ENCODE peak calls at places on chromosomes 5 and 9, in four cellular contexts. One of them, this sample, is unnamed.

GRCh38 chr5:143896981-143897380 is 85.0 kb downstream of the HMHB1 start:
- DNase-seq in SHP77 treated with DMSO at 0.1 percent for 48 hours: no peak
- DNase-seq in T1000: no peak
- DNase-seq in cardiac fibroblast: peak; percentile 60
- DNase-seq in this sample: no peak

GRCh38 chr9:69104830-69105527 is 69.1 kb upstream of the TJP2 start:
- DNase-seq in SHP77 treated with DMSO at 0.1 percent for 48 hours: no peak
- DNase-seq in cardiac fibroblast: no peak
- DNase-seq in T1000: no peak
- DNase-seq in this sample: peak; percentile 75

GRCh38 chr5:135887447-135887864 is 8.2 kb downstream of the IL9 start:
- DNase-seq in T1000: peak; percentile 12
- DNase-seq in cardiac fibroblast: peak; percentile 79
- DNase-seq in SHP77 treated with DMSO at 0.1 percent for 48 hours: peak; percentile 55
- DNase-seq in this sample: peak; percentile 25

GRCh38 chr5:179610109-179610902 is 13.2 kb downstream of the HNRNPH1 start:
- DNase-seq in cardiac fibroblast: no peak
- DNase-seq in SHP77 treated with DMSO at 0.1 percent for 48 hours: no peak
- DNase-seq in T1000: no peak
- DNase-seq in this sample: no peak

GRCh38 chr9:69578026-69578425 is 94.1 kb downstream of the APBA1 start:
- DNase-seq in cardiac fibroblast: no peak
- DNase-seq in SHP77 treated with DMSO at 0.1 percent for 48 hours: no peak
- DNase-seq in T1000: no peak
- DNase-seq in this sample: no peak

GRCh38 chr5:153827407-153827806 is 211.3 kb downstream of the FAM114A2 start:
- DNase-seq in cardiac fibroblast: peak; percentile 18
- DNase-seq in T1000: no peak
- DNase-seq in SHP77 treated with DMSO at 0.1 percent for 48 hours: no peak
- DNase-seq in this sample: no peak

GRCh38 chr5:175279506-175279905 is 164.5 kb downstream of the DRD1 start:
- DNase-seq in cardiac fibroblast: no peak
- DNase-seq in T1000: no peak
- DNase-seq in SHP77 treated with DMSO at 0.1 percent for 48 hours: no peak
- DNase-seq in this sample: no peak

GRCh38 chr5:168239325-168239724 is 52.1 kb upstream of the WWC1 start:
- DNase-seq in cardiac fibroblast: no peak
- DNase-seq in SHP77 treated with DMSO at 0.1 percent for 48 hours: no peak
- DNase-seq in T1000: no peak
- DNase-seq in this sample: no peak

GRCh38 chr9:90037136-90037797 is 432.5 kb downstream of the GADD45G start:
- DNase-seq in cardiac fibroblast: no peak
- DNase-seq in T1000: no peak
- DNase-seq in SHP77 treated with DMSO at 0.1 percent for 48 hours: no peak
- DNase-seq in this sample: no peak